ENCODE peak calls at places on chromosome 21, in five cellular contexts. One of them, this sample, is unnamed.

GRCh38 chr21:31878831-31879230 is 6.0 kb downstream of the HUNK start:
- DNase-seq in OCI-LY7: no peak
- DNase-seq in body of pancreas: no peak
- DNase-seq in coronary artery: no peak
- DNase-seq in astrocyte of the spinal cord: no peak
- DNase-seq in this sample: no peak

GRCh38 chr21:37642493-37642892 is 273.8 kb downstream of the KCNJ6 start:
- DNase-seq in astrocyte of the spinal cord: no peak
- DNase-seq in coronary artery: no peak
- DNase-seq in body of pancreas: peak
- DNase-seq in OCI-LY7: peak
- DNase-seq in this sample: no peak

GRCh38 chr21:38903578-38904193 is 98.0 kb downstream of the ETS2 start:
- DNase-seq in coronary artery: no peak
- DNase-seq in body of pancreas: no peak
- DNase-seq in OCI-LY7: no peak
- DNase-seq in astrocyte of the spinal cord: no peak
- DNase-seq in this sample: no peak

GRCh38 chr21:43187715-43188114 is 18.9 kb downstream of the CRYAA start:
- DNase-seq in OCI-LY7: no peak
- DNase-seq in body of pancreas: no peak
- DNase-seq in coronary artery: no peak
- DNase-seq in astrocyte of the spinal cord: no peak
- DNase-seq in this sample: peak

GRCh38 chr21:26966978-26967913 is at the start of gene ADAMTS5:
- DNase-seq in body of pancreas: peak
- DNase-seq in OCI-LY7: no peak
- DNase-seq in coronary artery: peak
- DNase-seq in astrocyte of the spinal cord: peak
- DNase-seq in this sample: peak

GRCh38 chr21:16072176-16072575 is 342.4 kb downstream of the USP25 start:
- DNase-seq in astrocyte of the spinal cord: no peak
- DNase-seq in OCI-LY7: no peak
- DNase-seq in body of pancreas: no peak
- DNase-seq in coronary artery: no peak
- DNase-seq in this sample: no peak

GRCh38 chr21:28309596-28309995 is 683.1 kb downstream of the LTN1 start:
- DNase-seq in OCI-LY7: no peak
- DNase-seq in astrocyte of the spinal cord: no peak
- DNase-seq in body of pancreas: no peak
- DNase-seq in coronary artery: no peak
- DNase-seq in this sample: no peak

GRCh38 chr21:27648560-27648959 is 681.7 kb upstream of the ADAMTS5 start:
- DNase-seq in body of pancreas: no peak
- DNase-seq in coronary artery: no peak
- DNase-seq in astrocyte of the spinal cord: peak
- DNase-seq in OCI-LY7: no peak
- DNase-seq in this sample: no peak

GRCh38 chr21:39048574-39048973 is 134.7 kb downstream of the PSMG1 start:
- DNase-seq in coronary artery: no peak
- DNase-seq in body of pancreas: no peak
- DNase-seq in astrocyte of the spinal cord: peak
- DNase-seq in OCI-LY7: no peak
- DNase-seq in this sample: no peak

GRCh38 chr21:31667639-31668038 is 8.1 kb downstream of the SOD1 start:
- DNase-seq in body of pancreas: no peak
- DNase-seq in astrocyte of the spinal cord: no peak
- DNase-seq in OCI-LY7: no peak
- DNase-seq in coronary artery: no peak
- DNase-seq in this sample: no peak

GRCh38 chr21:32929633-32930038 is 96.1 kb upstream of the OLIG2 start:
- DNase-seq in astrocyte of the spinal cord: no peak
- DNase-seq in OCI-LY7: no peak
- DNase-seq in body of pancreas: no peak
- DNase-seq in coronary artery: no peak
- DNase-seq in this sample: no peak

GRCh38 chr21:38965241-38965640 is 159.5 kb downstream of the ETS2 start:
- DNase-seq in body of pancreas: no peak
- DNase-seq in coronary artery: no peak
- DNase-seq in astrocyte of the spinal cord: no peak
- DNase-seq in OCI-LY7: no peak
- DNase-seq in this sample: no peak

GRCh38 chr21:14056771-14057191 is 154.0 kb downstream of the LIPI start:
- DNase-seq in coronary artery: no peak
- DNase-seq in OCI-LY7: no peak
- DNase-seq in astrocyte of the spinal cord: no peak
- DNase-seq in body of pancreas: no peak
- DNase-seq in this sample: no peak

GRCh38 chr21:32391755-32392154 is 1.1 kb downstream of the URB1 start:
- DNase-seq in body of pancreas: no peak
- DNase-seq in OCI-LY7: no peak
- DNase-seq in astrocyte of the spinal cord: no peak
- DNase-seq in coronary artery: no peak
- DNase-seq in this sample: no peak

GRCh38 chr21:33761104-33762036 is 119.1 kb downstream of the ITSN1 start:
- DNase-seq in astrocyte of the spinal cord: peak
- DNase-seq in coronary artery: no peak
- DNase-seq in OCI-LY7: no peak
- DNase-seq in body of pancreas: no peak
- DNase-seq in this sample: no peak

GRCh38 chr21:46667191-46667734 is 31.8 kb downstream of the PRMT2 start:
- DNase-seq in coronary artery: no peak
- DNase-seq in OCI-LY7: no peak
- DNase-seq in body of pancreas: no peak
- DNase-seq in astrocyte of the spinal cord: peak
- DNase-seq in this sample: no peak

GRCh38 chr21:21345872-21346271 is 347.7 kb downstream of the NCAM2 start:
- DNase-seq in astrocyte of the spinal cord: no peak
- DNase-seq in body of pancreas: no peak
- DNase-seq in coronary artery: no peak
- DNase-seq in OCI-LY7: no peak
- DNase-seq in this sample: no peak

GRCh38 chr21:31128234-31128633 is 90.0 kb upstream of the KRTAP19-8 start:
- DNase-seq in OCI-LY7: no peak
- DNase-seq in astrocyte of the spinal cord: peak
- DNase-seq in coronary artery: no peak
- DNase-seq in body of pancreas: no peak
- DNase-seq in this sample: no peak

GRCh38 chr21:26106562-26106961 is 64.0 kb downstream of the APP start:
- DNase-seq in body of pancreas: no peak
- DNase-seq in OCI-LY7: no peak
- DNase-seq in astrocyte of the spinal cord: peak
- DNase-seq in coronary artery: no peak
- DNase-seq in this sample: no peak

GRCh38 chr21:46564391-46564790 is 40.5 kb downstream of the S100B start:
- DNase-seq in OCI-LY7: no peak
- DNase-seq in astrocyte of the spinal cord: no peak
- DNase-seq in coronary artery: no peak
- DNase-seq in body of pancreas: no peak
- DNase-seq in this sample: no peak

GRCh38 chr21:38861006-38861405 is 55.3 kb downstream of the ETS2 start:
- DNase-seq in body of pancreas: no peak
- DNase-seq in coronary artery: no peak
- DNase-seq in astrocyte of the spinal cord: no peak
- DNase-seq in OCI-LY7: no peak
- DNase-seq in this sample: peak

GRCh38 chr21:38721055-38721454 is 84.7 kb upstream of the ETS2 start:
- DNase-seq in astrocyte of the spinal cord: no peak
- DNase-seq in OCI-LY7: no peak
- DNase-seq in coronary artery: no peak
- DNase-seq in body of pancreas: no peak
- DNase-seq in this sample: no peak

GRCh38 chr21:33825898-33826297 is 89.7 kb downstream of the ATP5PO start:
- DNase-seq in coronary artery: no peak
- DNase-seq in astrocyte of the spinal cord: peak
- DNase-seq in OCI-LY7: no peak
- DNase-seq in body of pancreas: no peak
- DNase-seq in this sample: no peak

GRCh38 chr21:17488620-17489019 is 24.2 kb upstream of the CXADR start:
- DNase-seq in coronary artery: no peak
- DNase-seq in astrocyte of the spinal cord: no peak
- DNase-seq in body of pancreas: no peak
- DNase-seq in OCI-LY7: no peak
- DNase-seq in this sample: no peak

GRCh38 chr21:33268736-33269441 is 2.7 kb downstream of the IL10RB start:
- DNase-seq in coronary artery: no peak
- DNase-seq in astrocyte of the spinal cord: no peak
- DNase-seq in OCI-LY7: peak
- DNase-seq in body of pancreas: peak
- DNase-seq in this sample: no peak

GRCh38 chr21:23016617-23017016 is 2018.4 kb downstream of the NCAM2 start:
- DNase-seq in coronary artery: no peak
- DNase-seq in OCI-LY7: no peak
- DNase-seq in body of pancreas: no peak
- DNase-seq in astrocyte of the spinal cord: no peak
- DNase-seq in this sample: no peak
- TF ChIP-seq CTCF in coronary artery: no peak
- TF ChIP-seq CTCF in OCI-LY7: peak
- TF ChIP-seq CTCF in body of pancreas: no peak
- TF ChIP-seq CTCF in astrocyte of the spinal cord: no peak
- TF ChIP-seq CTCF in this sample: peak

GRCh38 chr21:36589352-36589971 is 109.5 kb upstream of the SIM2 start:
- DNase-seq in astrocyte of the spinal cord: no peak
- DNase-seq in body of pancreas: peak
- DNase-seq in coronary artery: no peak
- DNase-seq in OCI-LY7: peak
- DNase-seq in this sample: no peak
- TF ChIP-seq CTCF in astrocyte of the spinal cord: peak
- TF ChIP-seq CTCF in body of pancreas: peak
- TF ChIP-seq CTCF in coronary artery: no peak
- TF ChIP-seq CTCF in OCI-LY7: peak
- TF ChIP-seq CTCF in this sample: peak

DNA sequence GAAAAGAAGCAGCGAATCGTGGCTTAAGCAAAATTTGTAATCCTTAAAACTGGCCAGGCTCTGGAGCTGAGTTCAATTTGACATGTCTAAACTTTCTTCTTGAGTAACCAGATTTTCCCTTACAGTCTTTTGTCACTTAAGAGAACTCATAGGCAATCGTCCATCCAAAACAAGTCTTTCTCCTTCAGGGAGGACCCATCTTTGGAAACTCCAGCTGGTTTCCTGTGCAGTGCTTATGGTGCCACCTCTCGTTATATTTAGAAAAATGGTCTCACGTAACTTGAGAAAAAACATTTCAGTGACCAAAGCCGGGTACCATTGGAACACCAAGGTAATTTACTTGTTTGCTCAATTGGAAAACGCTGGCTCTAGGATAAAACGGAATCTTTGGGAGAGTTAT is 1.9 kb upstream of the PTTG1IP start:
- DNase-seq in OCI-LY7: peak
- DNase-seq in body of pancreas: no peak
- DNase-seq in astrocyte of the spinal cord: peak
- DNase-seq in coronary artery: no peak
- DNase-seq in this sample: no peak
- TF ChIP-seq CTCF in OCI-LY7: peak
- TF ChIP-seq CTCF in body of pancreas: no peak
- TF ChIP-seq CTCF in astrocyte of the spinal cord: no peak
- TF ChIP-seq CTCF in coronary artery: no peak
- TF ChIP-seq CTCF in this sample: no peak

GRCh38 chr21:30072496-30072895 is 94.1 kb downstream of the CLDN17 start:
- DNase-seq in astrocyte of the spinal cord: peak
- DNase-seq in body of pancreas: peak
- DNase-seq in OCI-LY7: no peak
- DNase-seq in coronary artery: no peak
- DNase-seq in this sample: no peak
- TF ChIP-seq CTCF in astrocyte of the spinal cord: no peak
- TF ChIP-seq CTCF in body of pancreas: peak
- TF ChIP-seq CTCF in OCI-LY7: peak
- TF ChIP-seq CTCF in coronary artery: no peak
- TF ChIP-seq CTCF in this sample: peak

GRCh38 chr21:41778974-41779600 is 12.2 kb upstream of the RIPK4 start:
- DNase-seq in body of pancreas: peak
- DNase-seq in astrocyte of the spinal cord: no peak
- DNase-seq in OCI-LY7: no peak
- DNase-seq in coronary artery: no peak
- DNase-seq in this sample: no peak
- TF ChIP-seq CTCF in body of pancreas: no peak
- TF ChIP-seq CTCF in astrocyte of the spinal cord: no peak
- TF ChIP-seq CTCF in OCI-LY7: peak
- TF ChIP-seq CTCF in coronary artery: no peak
- TF ChIP-seq CTCF in this sample: no peak

GRCh38 chr21:45364464-45365185 is 40.3 kb upstream of the COL18A1 start:
- DNase-seq in body of pancreas: peak
- DNase-seq in OCI-LY7: no peak
- DNase-seq in astrocyte of the spinal cord: no peak
- DNase-seq in coronary artery: no peak
- DNase-seq in this sample: no peak
- TF ChIP-seq CTCF in body of pancreas: no peak
- TF ChIP-seq CTCF in OCI-LY7: no peak
- TF ChIP-seq CTCF in astrocyte of the spinal cord: no peak
- TF ChIP-seq CTCF in coronary artery: no peak
- TF ChIP-seq CTCF in this sample: no peak

GRCh38 chr21:35461700-35462099 is 412.6 kb upstream of the RUNX1 start:
- DNase-seq in body of pancreas: no peak
- DNase-seq in coronary artery: no peak
- DNase-seq in astrocyte of the spinal cord: no peak
- DNase-seq in OCI-LY7: no peak
- DNase-seq in this sample: no peak
- TF ChIP-seq CTCF in body of pancreas: no peak
- TF ChIP-seq CTCF in coronary artery: no peak
- TF ChIP-seq CTCF in astrocyte of the spinal cord: no peak
- TF ChIP-seq CTCF in OCI-LY7: no peak
- TF ChIP-seq CTCF in this sample: no peak

This sample was measured in type B pancreatic cell.